ENCODE peak calls at places on chromosomes 1 and 21, in seven cellular contexts. G is CD4-positive, CD25-positive, alpha-beta regulatory T cell; D is mesendoderm; U is PC-3; N is CD8-positive, alpha-beta memory T cell; X is thoracic aorta; I is A549. K is an unnamed sample. For H3K4me1, the result is how much of the 10 kb centered on the place peaks cover.

GRCh38 chr1:12021616-12022015 is 2.3 kb downstream of the MIIP start:
- DNase-seq in G (no peak), D (no peak), U (no peak), N (no peak), X (no peak), I (no peak), K (no peak)

GRCh38 chr1:54400321-54400720 is 5.9 kb downstream of the SSBP3 start:
- DNase-seq in G (no peak), D (no peak), U (no peak), N (no peak), X (no peak), I (no peak), K (no peak)

GRCh38 chr1:54403808-54404261 is 2.4 kb downstream of the SSBP3 start:
- DNase-seq in G (no peak), D (no peak), U (peak), N (no peak), X (no peak), I (no peak), K (no peak)

GRCh38 chr1:226863446-226863845 is 7.0 kb upstream of the PSEN2 start:
- DNase-seq in G (no peak), D (peak), U (peak), N (no peak), X (no peak), I (no peak), K (no peak)

GRCh38 chr1:2181271-2181670 is 13.3 kb downstream of the FAAP20 start:
- DNase-seq in G (no peak), D (no peak), U (no peak), N (no peak), X (no peak), I (no peak), K (no peak)

GRCh38 chr1:29832471-29832870 is 596.1 kb downstream of the PTPRU start:
- DNase-seq in G (no peak), D (no peak), U (no peak), N (no peak), X (no peak), I (no peak), K (no peak)

GRCh38 chr1:53046930-53047329 is 15.1 kb upstream of the PODN start:
- DNase-seq in G (no peak), D (no peak), U (peak), N (no peak), X (no peak), I (no peak), K (no peak)

GRCh38 chr1:8357329-8358101 is 39.6 kb downstream of the SLC45A1 start:
- DNase-seq in G (no peak), D (no peak), U (no peak), N (no peak), X (no peak), I (no peak), K (no peak)

GRCh38 chr1:110457206-110457605 is 6.3 kb downstream of the PROK1 start:
- DNase-seq in G (no peak), D (no peak), U (no peak), N (no peak), X (no peak), I (no peak), K (no peak)

GRCh38 chr1:111990878-111991760 is 1.7 kb upstream of the KCND3 start:
- DNase-seq in G (no peak), D (peak), U (peak), N (no peak), X (peak), I (peak), K (peak)

GRCh38 chr1:190168893-190169292 is 308.8 kb downstream of the BRINP3 start:
- DNase-seq in G (no peak), D (no peak), U (peak), N (no peak), X (no peak), I (no peak), K (no peak)

GRCh38 chr21:26157842-26158241 is 12.7 kb downstream of the APP start:
- DNase-seq in G (no peak), D (peak), U (no peak), N (no peak), X (no peak), I (no peak), K (no peak)

GRCh38 chr21:23695449-23695848 is 1911.8 kb downstream of the MRPL39 start:
- DNase-seq in G (no peak), D (no peak), U (no peak), N (no peak), X (no peak), I (no peak), K (no peak)

GRCh38 chr1:30912203-30912602 is 3.6 kb upstream of the SDC3 start:
- DNase-seq in G (no peak), D (no peak), U (no peak), N (no peak), X (no peak), I (no peak), K (no peak)

GRCh38 chr1:235941852-235942624 is 75.3 kb upstream of the LYST start:
- DNase-seq in G (no peak), D (peak), U (no peak), N (no peak), X (no peak), I (no peak), K (no peak)

GRCh38 chr1:190479537-190479936 is 1.9 kb upstream of the BRINP3 start:
- DNase-seq in G (no peak), D (peak), U (no peak), N (no peak), X (no peak), I (no peak), K (no peak)

GRCh38 chr1:78122389-78122788 is 76.6 kb downstream of the GIPC2 start:
- DNase-seq in G (no peak), D (no peak), U (no peak), N (no peak), X (no peak), I (no peak), K (no peak)

GRCh38 chr1:99548924-99549605 is 96.8 kb upstream of the PALMD start:
- DNase-seq in G (no peak), D (no peak), U (no peak), N (no peak), X (no peak), I (no peak), K (no peak)

GRCh38 chr1:101484896-101485412 is 248.1 kb downstream of the S1PR1 start:
- DNase-seq in G (no peak), D (no peak), U (no peak), N (no peak), X (no peak), I (no peak), K (no peak)

GRCh38 chr1:71033136-71033535 is 14.5 kb downstream of the PTGER3 start:
- DNase-seq in G (no peak), D (no peak), U (no peak), N (no peak), X (no peak), I (no peak), K (no peak)

GRCh38 chr1:77925536-77925935 is 37.1 kb downstream of the NEXN start:
- DNase-seq in G (no peak), D (no peak), U (no peak), N (no peak), X (no peak), I (no peak), K (no peak)

GRCh38 chr1:97739596-97740103 is 181.2 kb downstream of the DPYD start:
- DNase-seq in G (no peak), D (no peak), U (no peak), N (no peak), X (no peak), I (no peak), K (no peak)
- H3K27ac ChIP-seq in G (no peak), D (no peak), U (no peak), N (no peak), X (no peak), I (no peak), K (no peak)

DNA sequence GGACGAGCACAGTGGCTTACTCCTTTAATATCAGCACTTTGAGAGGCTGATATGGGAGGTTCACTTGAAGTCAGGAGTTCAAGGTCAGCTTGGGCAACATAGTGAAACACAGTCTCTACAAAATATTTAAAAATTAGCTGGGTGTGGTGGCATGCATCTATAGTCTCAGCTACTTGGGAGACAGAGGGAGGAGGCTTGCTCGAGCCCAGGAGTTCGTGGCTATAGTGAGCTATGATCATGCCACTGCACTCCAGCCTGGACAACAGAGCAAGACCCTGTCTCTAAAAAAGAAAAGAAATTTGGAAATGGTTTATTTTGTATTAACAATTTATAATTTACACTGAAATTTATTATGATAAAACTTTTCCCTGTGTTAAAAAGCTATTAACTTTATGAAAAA is 1.7 kb upstream of the ANGPTL3 start:
- DNase-seq in G (no peak), D (no peak), U (no peak), N (no peak), X (no peak), I (no peak), K (no peak)
- H3K4me1 ChIP-seq in G (under half), D (under half), U (under half), N (under half), X (under half), I (under half), K (under half)

DNA sequence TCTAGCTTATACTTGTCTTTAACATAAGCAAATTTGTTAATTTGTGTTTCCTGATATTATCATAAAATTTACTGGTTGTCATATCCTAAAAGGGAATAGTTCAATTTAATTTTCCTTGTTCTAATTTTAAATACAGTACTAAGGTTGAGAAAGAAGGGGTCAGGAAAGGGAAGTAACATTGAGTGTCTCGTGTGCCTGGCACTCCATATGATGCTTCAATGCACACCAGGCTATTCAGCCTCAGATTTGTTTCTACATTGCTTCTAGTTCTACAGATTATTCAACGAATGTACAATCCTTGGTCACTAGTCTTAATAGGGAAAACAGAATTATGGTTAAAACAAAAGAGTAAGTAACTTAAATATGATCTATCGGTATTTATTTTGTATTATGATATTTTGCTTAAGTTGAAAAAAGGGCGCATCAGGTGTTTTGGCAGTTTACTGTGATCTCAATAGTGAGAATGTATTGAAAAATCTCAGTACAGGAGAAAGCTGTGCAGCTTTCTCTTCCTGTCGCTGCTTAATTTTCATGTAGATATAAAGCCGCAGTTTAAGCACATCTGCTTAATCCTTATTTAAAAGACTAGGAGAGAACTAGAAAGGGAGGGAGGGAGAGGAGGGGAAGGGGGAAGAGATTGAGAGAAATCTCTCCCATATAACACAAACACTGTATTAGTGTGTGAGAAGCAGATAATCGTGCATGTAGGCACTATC is 13.0 kb downstream of the PTPRC start:
- DNase-seq in G (no peak), D (no peak), U (no peak), N (no peak), X (no peak), I (no peak), K (no peak)
- H3K27ac ChIP-seq in G (peak), D (no peak), U (no peak), N (peak), X (no peak), I (no peak), K (no peak)

GRCh38 chr1:150558328-150558727 is 9.1 kb downstream of the ADAMTSL4 start:
- DNase-seq in G (no peak), D (no peak), U (no peak), N (no peak), X (no peak), I (no peak), K (no peak)
- H3K4me1 ChIP-seq in G (under half), D (under half), U (under half), N (under half), X (half or more), I (under half), K (under half)

GRCh38 chr21:43763901-43764523 is 12.1 kb downstream of the CSTB start:
- DNase-seq in G (no peak), D (no peak), U (no peak), N (no peak), X (no peak), I (no peak), K (no peak)
- H3K27ac ChIP-seq in G (no peak), D (no peak), U (peak), N (no peak), X (no peak), I (peak), K (no peak)

DNA sequence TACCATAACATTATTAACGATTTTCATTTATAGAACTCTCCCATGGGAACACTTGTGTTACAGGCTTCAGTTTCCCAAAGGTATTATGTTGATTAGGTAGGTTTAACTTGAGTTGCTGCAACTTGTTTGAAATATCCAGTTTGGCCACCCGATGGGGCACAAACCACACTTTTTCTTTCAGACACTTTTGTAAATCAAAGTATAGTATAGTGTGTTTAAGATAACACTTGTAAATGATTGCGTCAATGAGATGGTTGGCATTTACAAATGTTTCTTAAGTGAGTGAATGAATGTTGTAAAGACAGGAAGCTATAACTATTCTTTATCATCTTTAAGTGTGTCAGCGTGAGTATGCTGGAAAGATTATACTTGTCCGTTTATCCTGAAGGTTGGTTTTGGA is 4.3 kb downstream of the XPR1 start:
- DNase-seq in G (no peak), D (peak), U (peak), N (no peak), X (no peak), I (peak), K (no peak)
- H3K4me1 ChIP-seq in G (under half), D (under half), U (under half), N (under half), X (under half), I (under half), K (under half)

GRCh38 chr1:244836598-244836997 is 1.1 kb downstream of the COX20 start:
- DNase-seq in G (no peak), D (no peak), U (no peak), N (no peak), X (no peak), I (no peak), K (no peak)
- H3K27ac ChIP-seq in G (peak), D (no peak), U (peak), N (peak), X (peak), I (peak), K (peak)

GRCh38 chr1:67761054-67761453 is 72.2 kb downstream of the GNG12 start:
- DNase-seq in G (no peak), D (no peak), U (no peak), N (no peak), X (no peak), I (no peak), K (no peak)

GRCh38 chr1:67759692-67760029 is 73.6 kb downstream of the GNG12 start:
- DNase-seq in G (no peak), D (no peak), U (peak), N (no peak), X (no peak), I (no peak), K (no peak)

GRCh38 chr1:67761730-67762129 is 71.5 kb downstream of the GNG12 start:
- DNase-seq in G (no peak), D (no peak), U (no peak), N (no peak), X (no peak), I (no peak), K (no peak)

GRCh38 chr1:67760030-67760821 is 73.0 kb downstream of the GNG12 start:
- DNase-seq in G (peak), D (peak), U (peak), N (peak), X (no peak), I (peak), K (peak)

DNA sequence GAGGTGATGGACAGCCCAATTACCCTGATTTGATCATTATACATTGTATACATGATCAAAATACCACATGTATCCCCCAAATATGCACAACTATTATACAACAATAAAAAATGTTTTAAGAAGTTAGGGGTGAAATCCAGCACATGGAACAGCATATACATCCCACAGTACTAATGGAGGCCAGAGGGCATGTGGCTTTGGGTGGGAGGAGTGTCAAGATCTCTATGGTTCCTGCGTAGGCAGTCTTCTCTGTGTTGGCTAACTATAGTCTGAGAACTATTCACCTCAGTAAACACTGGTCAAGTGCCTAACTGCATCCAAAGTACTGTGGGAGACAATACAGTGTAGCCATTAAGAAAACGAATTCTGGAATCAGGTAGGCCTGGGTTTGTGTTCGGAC is 74.1 kb downstream of the GADD45A start:
- DNase-seq in G (no peak), D (no peak), U (no peak), N (no peak), X (no peak), I (no peak), K (no peak)
- H3K4me1 ChIP-seq in G (under half), D (under half), U (under half), N (under half), X (half or more), I (under half), K (under half)

DNA sequence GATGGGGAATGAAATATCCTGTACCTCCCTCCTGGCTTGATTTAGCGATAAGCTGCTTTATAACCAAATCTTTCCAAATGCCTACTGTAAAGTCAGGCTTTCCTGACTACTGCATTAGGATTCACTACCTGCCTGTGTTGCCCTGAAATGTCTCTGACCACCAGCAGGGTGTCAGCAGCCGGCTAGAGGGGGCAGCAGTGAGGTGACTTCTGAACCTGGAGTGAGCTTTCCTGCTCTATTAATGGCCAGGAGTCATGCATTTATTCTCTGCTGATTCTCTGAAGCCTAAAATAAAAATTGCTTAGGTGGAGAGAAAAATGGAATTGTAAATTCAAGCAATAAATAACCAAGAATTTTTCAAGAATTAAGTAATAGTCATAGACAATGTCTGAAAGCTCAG is 2.5 kb downstream of the BACE2 start:
- DNase-seq in G (no peak), D (peak), U (peak), N (no peak), X (no peak), I (peak), K (peak)
- H3K27ac ChIP-seq in G (no peak), D (no peak), U (peak), N (no peak), X (peak), I (no peak), K (peak)

K was measured in tibial artery.